ENCODE peak calls at places on chromosomes 3 and 15, in six cellular contexts. One of them, this sample, is unnamed.

GRCh38 chr3:40302784-40303183 is 6.7 kb upstream of the EIF1B start:
- DNase-seq in AG20443: no peak
- DNase-seq in GM23248: peak
- DNase-seq in GM23338: no peak
- DNase-seq in COR-L47: no peak
- DNase-seq in adrenal gland: no peak
- DNase-seq in this sample: no peak

GRCh38 chr3:182303169-182303568 is 490.1 kb upstream of the ATP11B start:
- DNase-seq in adrenal gland: no peak
- DNase-seq in COR-L47: peak
- DNase-seq in GM23248: no peak
- DNase-seq in AG20443: no peak
- DNase-seq in GM23338: no peak
- DNase-seq in this sample: no peak

GRCh38 chr3:111541911-111542483 is at the start of gene CD96:
- DNase-seq in GM23338: no peak
- DNase-seq in AG20443: no peak
- DNase-seq in adrenal gland: no peak
- DNase-seq in COR-L47: no peak
- DNase-seq in GM23248: peak
- DNase-seq in this sample: peak

GRCh38 chr15:68227806-68228142 is 1.8 kb downstream of the CLN6 start:
- DNase-seq in adrenal gland: peak
- DNase-seq in GM23338: no peak
- DNase-seq in AG20443: no peak
- DNase-seq in COR-L47: no peak
- DNase-seq in GM23248: no peak
- DNase-seq in this sample: no peak

GRCh38 chr3:127986803-127987202 is 65.4 kb upstream of the SEC61A1 start:
- DNase-seq in GM23338: no peak
- DNase-seq in adrenal gland: no peak
- DNase-seq in AG20443: no peak
- DNase-seq in COR-L47: no peak
- DNase-seq in GM23248: no peak
- DNase-seq in this sample: no peak

GRCh38 chr3:64484289-64484992 is 203.4 kb downstream of the ADAMTS9 start:
- DNase-seq in GM23248: peak
- DNase-seq in AG20443: peak
- DNase-seq in GM23338: peak
- DNase-seq in COR-L47: peak
- DNase-seq in adrenal gland: peak
- DNase-seq in this sample: peak

GRCh38 chr3:197302696-197303341 is 4.4 kb upstream of the DLG1 start:
- DNase-seq in GM23338: no peak
- DNase-seq in AG20443: peak
- DNase-seq in COR-L47: no peak
- DNase-seq in GM23248: peak
- DNase-seq in adrenal gland: no peak
- DNase-seq in this sample: no peak

GRCh38 chr3:110420158-110420641 is 651.4 kb upstream of the NECTIN3 start:
- DNase-seq in COR-L47: no peak
- DNase-seq in GM23338: no peak
- DNase-seq in AG20443: peak
- DNase-seq in GM23248: peak
- DNase-seq in adrenal gland: no peak
- DNase-seq in this sample: no peak

GRCh38 chr3:139934557-139935070 is 371 bp upstream of the CLSTN2 start:
- DNase-seq in GM23248: peak
- DNase-seq in COR-L47: peak
- DNase-seq in adrenal gland: peak
- DNase-seq in GM23338: peak
- DNase-seq in AG20443: peak
- DNase-seq in this sample: no peak

GRCh38 chr15:64009241-64009640 is 37.0 kb downstream of the DAPK2 start:
- DNase-seq in COR-L47: no peak
- DNase-seq in AG20443: peak
- DNase-seq in GM23338: no peak
- DNase-seq in adrenal gland: no peak
- DNase-seq in GM23248: peak
- DNase-seq in this sample: no peak

GRCh38 chr3:53795176-53795575 is 51.0 kb downstream of the CHDH start:
- DNase-seq in AG20443: no peak
- DNase-seq in COR-L47: no peak
- DNase-seq in GM23338: no peak
- DNase-seq in adrenal gland: no peak
- DNase-seq in GM23248: peak
- DNase-seq in this sample: no peak

GRCh38 chr3:50610181-50610971 is 1.2 kb downstream of the CISH start:
- DNase-seq in adrenal gland: no peak
- DNase-seq in COR-L47: no peak
- DNase-seq in GM23248: no peak
- DNase-seq in GM23338: no peak
- DNase-seq in AG20443: no peak
- DNase-seq in this sample: no peak

GRCh38 chr3:168828536-168828935 is 732.8 kb upstream of the GOLIM4 start:
- DNase-seq in adrenal gland: no peak
- DNase-seq in GM23338: no peak
- DNase-seq in GM23248: peak
- DNase-seq in AG20443: no peak
- DNase-seq in COR-L47: no peak
- DNase-seq in this sample: no peak

GRCh38 chr15:64596701-64597468 is 136.5 kb downstream of the ZNF609 start:
- DNase-seq in COR-L47: peak
- DNase-seq in GM23248: peak
- DNase-seq in GM23338: peak
- DNase-seq in AG20443: peak
- DNase-seq in adrenal gland: peak
- DNase-seq in this sample: peak

GRCh38 chr15:74328331-74329056 is 39.0 kb downstream of the CYP11A1 start:
- DNase-seq in GM23248: no peak
- DNase-seq in adrenal gland: no peak
- DNase-seq in GM23338: no peak
- DNase-seq in COR-L47: peak
- DNase-seq in AG20443: no peak
- DNase-seq in this sample: no peak

GRCh38 chr3:56864090-56864489 is 62.3 kb upstream of the ARHGEF3 start:
- DNase-seq in COR-L47: no peak
- DNase-seq in AG20443: no peak
- DNase-seq in adrenal gland: no peak
- DNase-seq in GM23338: no peak
- DNase-seq in GM23248: no peak
- DNase-seq in this sample: no peak

GRCh38 chr15:39685999-39686613 is 96.5 kb downstream of the FSIP1 start:
- DNase-seq in GM23248: peak
- DNase-seq in GM23338: peak
- DNase-seq in AG20443: peak
- DNase-seq in adrenal gland: peak
- DNase-seq in COR-L47: peak
- DNase-seq in this sample: peak

GRCh38 chr3:112931737-112932521 is 43.0 kb downstream of the CD200R1 start:
- DNase-seq in GM23248: no peak
- DNase-seq in AG20443: no peak
- DNase-seq in GM23338: no peak
- DNase-seq in adrenal gland: no peak
- DNase-seq in COR-L47: no peak
- DNase-seq in this sample: no peak

GRCh38 chr3:59908280-59908679 is 858.5 kb upstream of the CFAP20DC start:
- DNase-seq in GM23248: no peak
- DNase-seq in AG20443: no peak
- DNase-seq in GM23338: peak
- DNase-seq in adrenal gland: no peak
- DNase-seq in COR-L47: no peak
- DNase-seq in this sample: no peak

GRCh38 chr15:92907880-92908279 is 7.8 kb downstream of the CHD2 start:
- DNase-seq in adrenal gland: no peak
- DNase-seq in AG20443: peak
- DNase-seq in GM23248: peak
- DNase-seq in COR-L47: no peak
- DNase-seq in GM23338: no peak
- DNase-seq in this sample: no peak

GRCh38 chr3:44966795-44967278 is 9.1 kb downstream of the ZDHHC3 start:
- DNase-seq in adrenal gland: no peak
- DNase-seq in GM23248: no peak
- DNase-seq in GM23338: no peak
- DNase-seq in COR-L47: no peak
- DNase-seq in AG20443: no peak
- DNase-seq in this sample: no peak

GRCh38 chr3:129473766-129474152 is 33.7 kb downstream of the IFT122 start:
- DNase-seq in AG20443: no peak
- DNase-seq in adrenal gland: no peak
- DNase-seq in GM23248: no peak
- DNase-seq in COR-L47: no peak
- DNase-seq in GM23338: no peak
- DNase-seq in this sample: no peak

GRCh38 chr3:170809021-170809974 is 60.7 kb downstream of the RPL22L1 start:
- DNase-seq in GM23248: peak
- DNase-seq in adrenal gland: peak
- DNase-seq in GM23338: peak
- DNase-seq in AG20443: peak
- DNase-seq in COR-L47: peak
- DNase-seq in this sample: no peak

GRCh38 chr15:69414702-69415161 is 583 bp downstream of the KIF23 start:
- DNase-seq in GM23248: peak
- DNase-seq in COR-L47: no peak
- DNase-seq in AG20443: peak
- DNase-seq in GM23338: peak
- DNase-seq in adrenal gland: peak
- DNase-seq in this sample: no peak

GRCh38 chr3:10753964-10754363 is 62.1 kb upstream of the SLC6A11 start:
- DNase-seq in GM23248: peak
- DNase-seq in adrenal gland: peak
- DNase-seq in AG20443: peak
- DNase-seq in GM23338: peak
- DNase-seq in COR-L47: no peak
- DNase-seq in this sample: peak

GRCh38 chr15:70799667-70800450 is 36.5 kb upstream of the UACA start:
- DNase-seq in adrenal gland: peak
- DNase-seq in GM23338: no peak
- DNase-seq in COR-L47: no peak
- DNase-seq in AG20443: peak
- DNase-seq in GM23248: peak
- DNase-seq in this sample: no peak

GRCh38 chr15:58608129-58608590 is 141.3 kb downstream of the ADAM10 start:
- DNase-seq in GM23338: no peak
- DNase-seq in adrenal gland: no peak
- DNase-seq in AG20443: peak
- DNase-seq in GM23248: peak
- DNase-seq in COR-L47: no peak
- DNase-seq in this sample: no peak

GRCh38 chr3:193148678-193149473 is 92.1 kb upstream of the PLAAT1 start:
- DNase-seq in GM23338: no peak
- DNase-seq in AG20443: peak
- DNase-seq in COR-L47: no peak
- DNase-seq in adrenal gland: no peak
- DNase-seq in GM23248: no peak
- DNase-seq in this sample: no peak

GRCh38 chr3:183309276-183309675 is 56.2 kb downstream of the B3GNT5 start:
- DNase-seq in GM23338: no peak
- DNase-seq in COR-L47: no peak
- DNase-seq in adrenal gland: peak
- DNase-seq in AG20443: no peak
- DNase-seq in GM23248: no peak
- DNase-seq in this sample: no peak

This sample was measured in CD4-positive, CD25-positive, alpha-beta regulatory T cell.